ENCODE peak calls at places on chromosomes 2 and 18, in seven cellular contexts. P is smooth muscle cell of the brain vasculature, W is NCI-H1105 treated with DMSO at 0.1 percent for 48 hours, G is ovary, X is lung, E is HTR-8/SVneo, V is thoracic aorta. I is an unnamed sample.

GRCh38 chr2:197806317-197806633 is 1.9 kb downstream of the PLCL1 start:
- DNase-seq in P (no peak), W (no peak), G (no peak), X (no peak), E (no peak), V (no peak), I (no peak)

GRCh38 chr2:108034843-108035242 is 48.5 kb downstream of the SLC5A7 start:
- DNase-seq in P (no peak), W (no peak), G (no peak), X (no peak), E (no peak), V (no peak), I (no peak)

GRCh38 chr2:27489118-27489497 is 435 bp downstream of the IFT172 start:
- DNase-seq in P (peak; percentile 1), W (no peak), G (peak; percentile 30), X (no peak), E (no peak), V (no peak), I (no peak)

GRCh38 chr2:209988010-209988409 is 14.4 kb upstream of the RPE start:
- DNase-seq in P (no peak), W (no peak), G (no peak), X (no peak), E (no peak), V (no peak), I (no peak)

GRCh38 chr2:10289891-10290290 is 12.8 kb upstream of the HPCAL1 start:
- DNase-seq in P (no peak), W (no peak), G (no peak), X (no peak), E (peak; percentile 68), V (no peak), I (no peak)

GRCh38 chr2:36376319-36376765 is 20.8 kb downstream of the CRIM1 start:
- DNase-seq in P (no peak), W (peak; percentile 45), G (peak; percentile 78), X (peak; percentile 64), E (no peak), V (peak; percentile 47), I (peak; percentile 56)

GRCh38 chr2:72576861-72577260 is 249.0 kb downstream of the EXOC6B start:
- DNase-seq in P (no peak), W (no peak), G (no peak), X (no peak), E (no peak), V (no peak), I (no peak)

GRCh38 chr2:136214284-136214683 is 96.3 kb upstream of the CXCR4 start:
- DNase-seq in P (no peak), W (no peak), G (no peak), X (no peak), E (no peak), V (no peak), I (no peak)

GRCh38 chr2:203534486-203535077 is 519 bp downstream of the RAPH1 start:
- DNase-seq in P (no peak), W (no peak), G (no peak), X (peak; percentile 35), E (peak; percentile 26), V (peak; percentile 3), I (no peak)

GRCh38 chr2:233862261-233862768 is 5.9 kb downstream of the MSL3B start:
- DNase-seq in P (no peak), W (no peak), G (no peak), X (no peak), E (no peak), V (no peak), I (no peak)

GRCh38 chr2:128318776-128319456 is at the start of gene HS6ST1:
- DNase-seq in P (no peak), W (peak; percentile 61), G (peak; percentile 92), X (peak; percentile 85), E (peak; percentile 64), V (no peak), I (peak; percentile 41)

GRCh38 chr2:145631561-145631960 is 1111.6 kb upstream of the ZEB2 start:
- DNase-seq in P (no peak), W (no peak), G (no peak), X (no peak), E (no peak), V (no peak), I (no peak)

GRCh38 chr2:235157746-235158482 is 206.1 kb downstream of the SH3BP4 start:
- DNase-seq in P (no peak), W (no peak), G (no peak), X (no peak), E (no peak), V (no peak), I (no peak)

GRCh38 chr2:39024833-39025232 is 96.0 kb downstream of the SOS1 start:
- DNase-seq in P (no peak), W (no peak), G (no peak), X (no peak), E (no peak), V (no peak), I (no peak)

GRCh38 chr2:155372969-155373368 is 674.5 kb downstream of the KCNJ3 start:
- DNase-seq in P (no peak), W (peak; percentile 32), G (no peak), X (no peak), E (no peak), V (no peak), I (peak; percentile 49)

GRCh38 chr2:220228310-220229006 is 601.0 kb downstream of the SLC4A3 start:
- DNase-seq in P (peak; percentile 75), W (no peak), G (no peak), X (no peak), E (peak; percentile 81), V (no peak), I (no peak)

GRCh38 chr2:44061876-44062275 is 66.1 kb upstream of the LRPPRC start:
- DNase-seq in P (no peak), W (no peak), G (no peak), X (no peak), E (no peak), V (no peak), I (no peak)

GRCh38 chr2:127664895-127665225 is 10.5 kb downstream of the LIMS2 start:
- DNase-seq in P (no peak), W (no peak), G (no peak), X (no peak), E (no peak), V (no peak), I (no peak)

GRCh38 chr2:239316562-239317465 is 84.0 kb downstream of the HDAC4 start:
- DNase-seq in P (no peak), W (no peak), G (peak; percentile 58), X (no peak), E (no peak), V (peak; percentile 47), I (no peak)

GRCh38 chr2:74632939-74633312 is 15.2 kb downstream of the M1AP start:
- DNase-seq in P (no peak), W (no peak), G (no peak), X (no peak), E (no peak), V (no peak), I (no peak)

GRCh38 chr2:24435391-24436316 is 55.4 kb upstream of the NCOA1 start:
- DNase-seq in P (peak; percentile 93), W (no peak), G (peak; percentile 62), X (peak; percentile 61), E (no peak), V (peak; percentile 15), I (no peak)

GRCh38 chr2:112056626-112056987 is 1.5 kb downstream of the TMEM87B start:
- DNase-seq in P (no peak), W (no peak), G (no peak), X (no peak), E (no peak), V (no peak), I (no peak)

GRCh38 chr18:74315464-74316256 is at the start of gene C18orf63:
- DNase-seq in P (no peak), W (no peak), G (no peak), X (no peak), E (no peak), V (no peak), I (no peak)

GRCh38 chr18:32714571-32715148 is 58.2 kb downstream of the KLHL14 start:
- DNase-seq in P (peak; percentile 39), W (peak; percentile 76), G (no peak), X (peak; percentile 34), E (peak; percentile 2), V (no peak), I (peak; percentile 62)

GRCh38 chr2:217826505-217826904 is 176.3 kb downstream of the TNS1 start:
- DNase-seq in P (no peak), W (no peak), G (no peak), X (peak; percentile 82), E (no peak), V (no peak), I (no peak)

I was measured in NCI-H526 treated with DMSO at 0.1 percent for 48 hours.